ENCODE peak calls at places on chromosomes 6 and 20, in five cellular contexts. M is breast epithelium, O is suprapubic skin, H is ovary, B is cardiac fibroblast. X is an unnamed sample.

GRCh38 chr6:73461537-73462350 is at the start of gene MTO1:
- DNase-seq in H (peak), M (peak), O (peak), B (peak), X (peak)

GRCh38 chr6:157233686-157234085 is 89.6 kb downstream of the TMEM242 start:
- DNase-seq in M (no peak), H (peak), O (peak), B (no peak), X (no peak)

GRCh38 chr6:47736083-47736700 is 37.8 kb downstream of the ADGRF4 start:
- DNase-seq in H (no peak), B (peak), M (no peak), O (no peak), X (no peak)

GRCh38 chr6:124963416-124964083 is 1.3 kb downstream of the RNF217 start:
- DNase-seq in M (no peak), B (peak), H (no peak), O (no peak), X (no peak)

GRCh38 chr6:45854343-45854742 is 161.3 kb downstream of the CLIC5 start:
- DNase-seq in O (no peak), M (no peak), B (no peak), H (no peak), X (no peak)

GRCh38 chr6:134689177-134689576 is 260.7 kb downstream of the ALDH8A1 start:
- DNase-seq in H (no peak), M (no peak), O (no peak), B (no peak), X (peak)

GRCh38 chr20:57589728-57590484 is 29.0 kb downstream of the PCK1 start:
- DNase-seq in M (no peak), B (no peak), H (no peak), O (no peak), X (no peak)

GRCh38 chr6:148502773-148503135 is 160.1 kb downstream of the SASH1 start:
- DNase-seq in O (no peak), B (peak), M (no peak), H (no peak), X (no peak)

GRCh38 chr6:43050981-43051380 is 2.7 kb downstream of the CUL7 start:
- DNase-seq in O (no peak), M (no peak), H (no peak), B (no peak), X (no peak)

GRCh38 chr6:32153252-32153834 is 598 bp upstream of the PPT2 start:
- DNase-seq in M (no peak), B (peak), O (no peak), H (peak), X (peak)

GRCh38 chr6:150932976-150933375 is 67.5 kb downstream of the MTHFD1L start:
- DNase-seq in H (no peak), O (no peak), B (no peak), M (no peak), X (no peak)

GRCh38 chr6:13787146-13787545 is 27.2 kb downstream of the MCUR1 start:
- DNase-seq in O (no peak), M (no peak), B (peak), H (no peak), X (no peak)
- H3K4me3 ChIP-seq in O (no peak), M (peak), B (no peak), H (peak), X (no peak)

DNA sequence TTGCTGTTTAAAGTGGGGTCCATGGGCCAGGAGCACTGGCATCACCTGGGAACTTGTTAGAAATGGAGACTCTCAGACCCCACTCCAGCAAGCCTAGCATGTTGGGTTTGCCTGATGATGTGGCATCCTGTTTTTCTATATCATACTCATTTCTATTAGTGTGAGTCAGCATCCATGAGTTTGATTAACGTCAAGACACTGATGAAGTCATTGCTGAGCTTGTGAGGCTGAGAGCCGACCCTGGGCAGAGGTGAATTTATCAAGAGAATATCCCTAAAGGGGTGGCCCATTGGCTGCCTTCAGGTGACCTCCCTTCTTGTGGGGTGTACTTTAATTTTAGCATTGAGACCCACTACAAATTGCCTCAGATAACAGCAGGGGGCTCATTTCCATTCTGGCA is 43.4 kb upstream of the RNF144B start:
- DNase-seq in M (no peak), H (no peak), O (no peak), B (peak), X (no peak)
- TF ChIP-seq CTCF in M (no peak), H (no peak), O (no peak), B (no peak), X (no peak)

GRCh38 chr6:158892266-158892665 is 73.1 kb upstream of the EZR start:
- DNase-seq in M (no peak), O (no peak), H (no peak), B (no peak), X (no peak)

GRCh38 chr6:158895661-158896060 is 76.5 kb upstream of the EZR start:
- DNase-seq in B (no peak), M (no peak), O (no peak), H (no peak), X (no peak)

GRCh38 chr6:158897236-158897635 is 78.1 kb upstream of the EZR start:
- DNase-seq in M (no peak), H (no peak), B (no peak), O (no peak), X (no peak)

DNA sequence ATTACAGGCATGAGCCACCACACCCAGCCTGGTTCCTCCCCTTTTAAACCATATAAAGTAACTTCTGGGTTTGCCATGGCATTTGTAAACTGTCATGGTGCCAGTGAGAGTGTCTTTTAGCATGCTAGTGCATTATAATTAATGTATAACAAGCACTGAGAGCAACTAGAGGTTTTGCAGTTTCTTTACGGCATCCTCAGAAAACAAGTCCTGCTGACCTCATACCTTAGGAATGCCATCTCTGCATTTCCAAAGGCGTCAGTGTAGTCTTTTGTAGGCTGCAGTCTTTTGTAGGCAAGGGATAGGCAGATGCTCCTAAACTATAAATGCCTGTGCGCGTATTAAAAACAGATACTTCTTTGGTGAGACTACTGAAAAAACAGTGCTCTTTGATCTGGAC is 75.0 kb upstream of the EZR start:
- DNase-seq in H (no peak), O (no peak), B (peak), M (no peak), X (no peak)
- H3K4me3 ChIP-seq in H (no peak), O (no peak), B (no peak), M (no peak), X (no peak)

GRCh38 chr20:19071902-19072498 is 140.4 kb upstream of the SLC24A3 start:
- DNase-seq in O (no peak), M (no peak), B (no peak), H (no peak), X (no peak)

GRCh38 chr20:19071442-19071717 is 141.1 kb upstream of the SLC24A3 start:
- DNase-seq in B (no peak), H (no peak), O (no peak), M (no peak), X (no peak)

GRCh38 chr20:19074828-19075516 is 137.5 kb upstream of the SLC24A3 start:
- DNase-seq in B (no peak), H (no peak), O (no peak), M (peak), X (no peak)

GRCh38 chr20:19073584-19074198 is 138.8 kb upstream of the SLC24A3 start:
- DNase-seq in M (no peak), B (peak), H (no peak), O (no peak), X (peak)

DNA sequence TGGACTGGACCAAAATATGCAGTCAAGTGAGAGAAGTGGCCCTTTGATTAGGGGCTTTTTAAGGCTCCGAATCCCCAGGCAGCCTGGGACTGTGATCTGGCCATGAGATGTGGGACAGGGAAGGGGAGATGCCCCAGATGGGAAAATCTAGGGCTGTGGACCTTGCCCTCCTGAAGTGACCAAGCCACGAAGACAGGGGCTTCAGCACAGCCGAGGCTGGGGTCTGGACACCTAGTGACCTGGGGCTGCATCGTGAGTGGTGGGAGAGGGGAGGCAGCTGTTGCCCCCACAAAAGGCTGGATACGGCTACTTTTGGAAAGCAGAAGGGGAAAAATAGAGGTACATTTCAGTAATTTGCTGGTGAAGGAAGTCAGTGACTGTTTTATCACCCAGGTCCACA is 139.5 kb upstream of the SLC24A3 start:
- DNase-seq in B (no peak), M (no peak), H (no peak), O (no peak), X (no peak)
- TF ChIP-seq CTCF in B (no peak), M (no peak), H (no peak), O (no peak), X (no peak)

GRCh38 chr6:30614843-30615218 is 2.2 kb downstream of the PPP1R10 start:
- DNase-seq in O (peak), M (peak), B (peak), H (peak), X (peak)

GRCh38 chr6:30612213-30612612 is 4.8 kb downstream of the PPP1R10 start:
- DNase-seq in H (no peak), M (no peak), B (peak), O (no peak), X (no peak)

GRCh38 chr6:30612687-30613248 is 4.3 kb downstream of the PPP1R10 start:
- DNase-seq in O (no peak), B (peak), M (no peak), H (no peak), X (no peak)

GRCh38 chr6:30614044-30614842 is 2.8 kb downstream of the PPP1R10 start:
- DNase-seq in B (no peak), O (no peak), M (no peak), H (peak), X (no peak)

GRCh38 chr6:30613251-30614043 is 3.6 kb downstream of the PPP1R10 start:
- DNase-seq in B (peak), O (no peak), M (no peak), H (no peak), X (no peak)
- H3K4me3 ChIP-seq in B (no peak), O (peak), M (no peak), H (no peak), X (no peak)

GRCh38 chr6:105179244-105180065 is at the start of gene POPDC3:
- DNase-seq in B (peak), M (no peak), H (no peak), O (no peak), X (peak)
- TF ChIP-seq CTCF in B (peak), M (no peak), H (no peak), O (no peak), X (no peak)

DNA sequence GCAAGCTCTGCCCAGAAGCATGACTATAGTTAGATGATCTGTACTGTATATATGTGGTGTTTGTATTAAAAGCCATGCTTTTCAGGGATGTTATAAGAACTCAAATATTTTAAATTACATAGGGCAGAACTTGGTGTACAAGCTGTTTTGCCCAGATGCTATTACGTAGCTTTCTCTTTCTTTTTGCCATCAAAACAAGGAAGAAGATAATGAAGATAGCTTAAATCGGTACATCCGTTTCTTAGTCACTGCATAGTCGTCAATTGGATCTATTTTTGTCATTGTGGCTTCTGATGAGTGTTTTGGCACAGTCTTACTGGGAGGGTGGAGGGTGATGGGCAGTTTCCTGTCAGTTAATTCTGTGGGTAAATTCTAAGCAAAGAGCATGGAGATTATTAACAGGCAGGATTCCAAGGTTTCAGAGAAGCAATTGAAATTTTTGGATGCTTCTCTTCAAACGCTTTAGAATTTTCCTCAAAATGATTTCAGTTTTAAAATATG is 649.1 kb upstream of the GJE1 start:
- DNase-seq in M (no peak), O (no peak), H (no peak), B (peak), X (no peak)
- H3K4me3 ChIP-seq in M (peak), O (peak), H (peak), B (no peak), X (no peak)

X was measured in BE2C.